ENCODE peak calls at places on chromosomes 4 and X, in seven cellular contexts. T is esophagus muscularis mucosa, F is ascending aorta, V is kidney, U is tibial artery, Y is cardiac muscle cell, H is hepatocyte. C is an unnamed sample.

GRCh38 chr4:47714269-47714668 is 123.6 kb downstream of the CORIN start:
- DNase-seq in T (no peak), F (no peak), V (no peak), U (no peak), Y (no peak), H (no peak), C (no peak)

GRCh38 chr4:84324850-84325249 is 174.2 kb downstream of the NKX6-1 start:
- DNase-seq in T (no peak), F (no peak), V (no peak), U (no peak), Y (peak; percentile 49), H (no peak), C (no peak)

GRCh38 chr4:95957054-95957453 is 117.2 kb downstream of the PDHA2 start:
- DNase-seq in T (no peak), F (no peak), V (no peak), U (no peak), Y (no peak), H (no peak), C (no peak)

GRCh38 chr4:18844726-18845125 is 823.2 kb upstream of the LCORL start:
- DNase-seq in T (no peak), F (no peak), V (no peak), U (no peak), Y (no peak), H (no peak), C (no peak)

GRCh38 chr4:3224971-3225850 is 23.7 kb upstream of the MSANTD1 start:
- DNase-seq in T (no peak), F (no peak), V (peak; percentile 66), U (no peak), Y (peak; percentile 53), H (no peak), C (no peak)

GRCh38 chr4:121138014-121138413 is 26.1 kb downstream of the TNIP3 start:
- DNase-seq in T (no peak), F (no peak), V (no peak), U (no peak), Y (no peak), H (no peak), C (no peak)

GRCh38 chr4:22978656-22979055 is 285.9 kb downstream of the GBA3 start:
- DNase-seq in T (no peak), F (no peak), V (no peak), U (no peak), Y (no peak), H (no peak), C (no peak)

GRCh38 chr4:185529413-185529812 is 5.9 kb downstream of the PDLIM3 start:
- DNase-seq in T (no peak), F (no peak), V (no peak), U (no peak), Y (no peak), H (no peak), C (no peak)

GRCh38 chr4:53591372-53591892 is at the start of gene LNX1:
- DNase-seq in T (peak; percentile 21), F (no peak), V (peak; percentile 96), U (no peak), Y (peak; percentile 10), H (peak; percentile 97), C (peak; percentile 3)

GRCh38 chrX:129877401-129877800 is 28.6 kb upstream of the UTP14A start:
- DNase-seq in T (no peak), F (no peak), V (no peak), U (no peak), Y (no peak), H (no peak), C (no peak)

GRCh38 chr4:181018472-181018871 is 1224.7 kb upstream of the TENM3 start:
- DNase-seq in T (no peak), F (no peak), V (no peak), U (no peak), Y (no peak), H (no peak), C (no peak)

GRCh38 chrX:30822719-30823118 is 66.3 kb downstream of the TAB3 start:
- DNase-seq in T (no peak), F (no peak), V (no peak), U (no peak), Y (no peak), H (no peak), C (no peak)

GRCh38 chr4:2183394-2183793 is 58.5 kb downstream of the HAUS3 start:
- DNase-seq in T (no peak), F (no peak), V (no peak), U (no peak), Y (no peak), H (no peak), C (no peak)

GRCh38 chr4:56575820-56576429 is 70.3 kb downstream of the ARL9 start:
- DNase-seq in T (no peak), F (no peak), V (no peak), U (no peak), Y (peak; percentile 32), H (peak; percentile 33), C (no peak)

GRCh38 chr4:56764775-56765174 is 56.7 kb downstream of the SPINK2 start:
- DNase-seq in T (no peak), F (no peak), V (no peak), U (no peak), Y (no peak), H (no peak), C (no peak)

GRCh38 chr4:156197216-156197615 is 243.6 kb upstream of the CTSO start:
- DNase-seq in T (no peak), F (no peak), V (no peak), U (no peak), Y (no peak), H (no peak), C (no peak)

GRCh38 chr4:15173251-15173650 is 171.0 kb downstream of the CPEB2 start:
- DNase-seq in T (no peak), F (no peak), V (no peak), U (no peak), Y (no peak), H (no peak), C (no peak)

DNA sequence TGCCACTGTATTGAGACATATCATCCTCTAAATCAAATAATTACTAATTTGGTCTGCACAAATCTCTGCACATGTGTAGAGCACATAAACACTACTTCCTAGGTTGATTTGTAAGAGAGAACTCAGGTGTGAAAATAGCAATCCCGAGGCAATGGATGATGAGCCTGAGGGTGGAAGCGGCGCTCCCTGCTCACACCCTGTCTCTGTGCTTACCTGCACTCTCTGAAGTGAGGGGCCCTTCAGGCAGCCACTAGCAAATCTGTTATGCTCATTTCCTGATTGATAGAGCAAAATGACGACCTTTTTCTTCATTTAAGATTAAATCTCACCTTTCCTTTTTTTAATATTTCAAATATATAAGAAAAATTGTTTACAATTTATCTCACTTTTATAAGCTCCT is 1995.7 kb upstream of the AGA start:
- DNase-seq in T (no peak), F (no peak), V (no peak), U (no peak), Y (no peak), H (no peak), C (no peak)
- TF ChIP-seq CTCF in T (no peak), F (no peak), V (no peak), U (no peak), Y (no peak), H (no peak), C (no peak)

GRCh38 chrX:75154871-75155270 is 1.2 kb downstream of the ABCB7 start:
- DNase-seq in T (no peak), F (no peak), V (no peak), U (no peak), Y (no peak), H (no peak), C (no peak)
- H3K4me3 ChIP-seq in T (peak overlapping the region; percentile 72), F (no peak overlapping the region), V (peak overlapping the region; percentile 96), U (no peak overlapping the region), Y (peak overlapping the region; percentile 44), H (no peak overlapping the region), C (peak overlapping the region; percentile 67)

DNA sequence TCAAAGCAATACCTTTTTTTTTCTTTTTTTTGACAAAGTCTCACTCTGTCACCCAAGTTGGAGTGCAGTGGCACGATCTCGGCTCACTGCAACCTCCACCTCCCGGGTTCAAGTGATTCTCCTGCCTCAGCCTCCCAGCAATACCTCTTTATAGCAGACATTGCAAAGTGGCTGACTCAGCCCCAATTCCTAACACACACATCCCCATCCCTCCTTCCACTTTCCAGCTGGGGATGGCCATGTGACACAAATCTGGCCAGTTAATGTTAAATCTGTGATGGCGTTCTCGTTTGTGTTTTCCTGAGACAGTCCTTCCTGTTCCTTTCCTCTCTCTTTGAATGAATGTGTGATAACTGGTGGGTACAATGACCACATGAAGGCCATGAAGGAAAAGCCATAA is 276.2 kb upstream of the KLF3 start:
- DNase-seq in T (no peak), F (no peak), V (no peak), U (no peak), Y (no peak), H (no peak), C (no peak)
- H3K9me3 ChIP-seq in T (no peaks in the 10 kb centered on the region), F (no peaks in the 10 kb centered on the region), V (peaks cover 11% of the 10 kb centered on the region), U (no peaks in the 10 kb centered on the region), Y (no peaks in the 10 kb centered on the region), H (no peaks in the 10 kb centered on the region), C (peaks cover 11% of the 10 kb centered on the region)

GRCh38 chr4:97153042-97153441 is 990.2 kb downstream of the STPG2 start:
- DNase-seq in T (no peak), F (no peak), V (no peak), U (no peak), Y (peak; percentile 56), H (peak; percentile 50), C (no peak)
- TF ChIP-seq CTCF in T (no peak), F (no peak), V (peak; percentile 28), U (no peak), Y (no peak), H (peak; percentile 59), C (no peak)

GRCh38 chrX:93673056-93673868 is at the start of gene NAP1L3:
- DNase-seq in T (no peak), F (peak; percentile 16), V (peak; percentile 82), U (peak; percentile 49), Y (peak; percentile 95), H (peak; percentile 89), C (no peak)
- H3K4me3 ChIP-seq in T (peak within 1 kb of the TSS; percentile 72), F (peak within 1 kb of the TSS; percentile 54), V (peak within 1 kb of the TSS; percentile 79), U (peak within 1 kb of the TSS; percentile 66), Y (peak within 1 kb of the TSS; percentile 84), H (peak within 1 kb of the TSS; percentile 69), C (peak within 1 kb of the TSS; percentile 55)

GRCh38 chr4:12116009-12116542 is 687.4 kb upstream of the HS3ST1 start:
- DNase-seq in T (no peak), F (no peak), V (no peak), U (no peak), Y (no peak), H (peak; percentile 6), C (no peak)

GRCh38 chr4:12110607-12111006 is 681.9 kb upstream of the HS3ST1 start:
- DNase-seq in T (no peak), F (no peak), V (no peak), U (no peak), Y (no peak), H (no peak), C (no peak)
- H3K9me3 ChIP-seq in T (no peaks in the 10 kb centered on the region), F (no peaks in the 10 kb centered on the region), V (peaks cover 6% of the 10 kb centered on the region), U (no peaks in the 10 kb centered on the region), Y (peaks cover 4% of the 10 kb centered on the region), H (peaks cover 4% of the 10 kb centered on the region), C (no peaks in the 10 kb centered on the region)